ENCODE peak calls at places on chromosomes 7 and 10, in nine cellular contexts. D is head of caudate nucleus; U is mucosa of gallbladder; C is GOT3; N is ureter; R is NCI-H2171; G is sigmoid colon; X is CD8-positive, alpha-beta T cell; M is NCI-H1105. A is an unnamed sample.

GRCh38 chr7:115019882-115020605 is 98.2 kb downstream of the MDFIC start:
- DNase-seq in D (no peak), U (no peak), C (no peak), N (no peak), R (no peak), G (no peak), X (no peak), M (no peak), A (no peak)

GRCh38 chr7:143048827-143049226 is 3.3 kb upstream of the OR6V1 start:
- DNase-seq in D (no peak), U (no peak), C (no peak), N (no peak), R (no peak), G (no peak), X (no peak), M (no peak), A (no peak)

GRCh38 chr7:388961-389701 is 99.2 kb downstream of the FOXL3 start:
- DNase-seq in D (no peak), U (no peak), C (no peak), N (peak), R (no peak), G (no peak), X (no peak), M (no peak), A (no peak)

GRCh38 chr7:82530361-82530760 is 86.8 kb upstream of the CACNA2D1 start:
- DNase-seq in D (no peak), U (no peak), C (no peak), N (no peak), R (no peak), G (no peak), X (no peak), M (no peak), A (no peak)

GRCh38 chr10:16787361-16787791 is 29.8 kb downstream of the RSU1 start:
- DNase-seq in D (no peak), U (no peak), C (no peak), N (no peak), R (no peak), G (no peak), X (peak), M (no peak), A (no peak)

GRCh38 chr7:32957326-32958045 is at the start of gene FKBP9:
- DNase-seq in D (peak), U (peak), C (peak), N (peak), R (peak), G (peak), X (no peak), M (peak), A (peak)

GRCh38 chr10:131214521-131215244 is 96.8 kb downstream of the TCERG1L start:
- DNase-seq in D (no peak), U (no peak), C (no peak), N (peak), R (no peak), G (no peak), X (no peak), M (no peak), A (no peak)

GRCh38 chr7:117085275-117085674 is 132.0 kb downstream of the ST7 start:
- DNase-seq in D (no peak), U (no peak), C (no peak), N (no peak), R (peak), G (no peak), X (no peak), M (no peak), A (no peak)

GRCh38 chr10:92291610-92291859 is 568 bp downstream of the MARCHF5 start:
- DNase-seq in D (no peak), U (no peak), C (no peak), N (no peak), R (no peak), G (no peak), X (no peak), M (no peak), A (no peak)

GRCh38 chr10:107126668-107127067 is 37.8 kb downstream of the SORCS1 start:
- DNase-seq in D (no peak), U (no peak), C (no peak), N (no peak), R (no peak), G (no peak), X (no peak), M (no peak), A (no peak)

GRCh38 chr7:102875700-102876192 is 37.1 kb upstream of the LRRC17 start:
- DNase-seq in D (no peak), U (peak), C (no peak), N (peak), R (no peak), G (no peak), X (no peak), M (no peak), A (no peak)

GRCh38 chr10:24575462-24576002 is 148.2 kb downstream of the ARHGAP21 start:
- DNase-seq in D (no peak), U (no peak), C (no peak), N (no peak), R (no peak), G (no peak), X (no peak), M (no peak), A (no peak)

GRCh38 chr7:106425017-106425719 is 140.4 kb upstream of the NAMPT start:
- DNase-seq in D (peak), U (peak), C (peak), N (peak), R (no peak), G (peak), X (no peak), M (no peak), A (no peak)

GRCh38 chr10:78852856-78853255 is 215.9 kb upstream of the ZMIZ1 start:
- DNase-seq in D (no peak), U (no peak), C (no peak), N (no peak), R (no peak), G (no peak), X (no peak), M (no peak), A (no peak)

A was measured in substantia nigra.